ENCODE peak calls at places on chromosome 4, in eight cellular contexts. F, S, P, A, M, R, U and B are unnamed samples.

GRCh38 chr4:99894998-99895397 is 771 bp upstream of the LAMTOR3 start:
- DNase-seq in F (no peak), P (no peak), U (no peak), A (no peak), M (no peak), R (no peak), S (no peak), B (no peak)

GRCh38 chr4:8641256-8641655 is 48.7 kb downstream of the CPZ start:
- DNase-seq in F (no peak), M (no peak), R (no peak), S (no peak), U (no peak), P (no peak), A (no peak), B (no peak)

GRCh38 chr4:23888421-23889319 is 1.2 kb downstream of the PPARGC1A start:
- DNase-seq in A (peak; percentile 35), S (no peak), R (no peak), M (peak; percentile 60), F (no peak), U (peak; percentile 65), P (no peak), B (no peak)

GRCh38 chr4:56979674-56980073 is 978 bp downstream of the POLR2B start:
- DNase-seq in S (peak; percentile 44), M (peak; percentile 8), F (no peak), U (no peak), A (peak; percentile 29), P (no peak), R (peak; percentile 28), B (no peak)

GRCh38 chr4:112120021-112120420 is 25.2 kb upstream of the FAM241A start:
- DNase-seq in A (no peak), R (no peak), F (no peak), U (no peak), P (no peak), S (peak; percentile 27), M (no peak), B (no peak)

GRCh38 chr4:68630371-68630770 is 40.1 kb downstream of the UGT2B15 start:
- DNase-seq in A (no peak), F (no peak), P (no peak), S (no peak), R (no peak), M (no peak), U (no peak), B (no peak)

GRCh38 chr4:47469951-47470350 is 6.4 kb upstream of the COMMD8 start:
- DNase-seq in S (no peak), A (peak; percentile 17), F (no peak), U (no peak), P (no peak), M (no peak), R (no peak), B (no peak)

GRCh38 chr4:159765402-159765801 is 662.5 kb downstream of the RAPGEF2 start:
- DNase-seq in P (no peak), F (no peak), A (no peak), M (no peak), R (no peak), S (no peak), U (no peak), B (no peak)

GRCh38 chr4:158003212-158003611 is 169.6 kb downstream of the GASK1B start:
- DNase-seq in S (no peak), P (no peak), R (no peak), U (no peak), M (no peak), A (no peak), F (no peak), B (no peak)

GRCh38 chr4:107392951-107393350 is 327.1 kb downstream of the PAPSS1 start:
- DNase-seq in S (no peak), P (no peak), F (no peak), M (no peak), A (peak; percentile 63), R (no peak), U (no peak), B (no peak)